ENCODE peak calls at places on chromosomes 2 and 18, in ten cellular contexts. F, N, L, B, V, E, W, S, R and P are unnamed samples.

GRCh38 chr2:24432121-24432520 is 58.9 kb upstream of the NCOA1 start:
- DNase-seq in F (no peak), N (no peak), L (no peak), B (no peak), V (no peak), E (no peak), W (no peak), S (no peak), R (no peak), P (no peak)

GRCh38 chr2:61853086-61853847 is 593 bp downstream of the FAM161A start:
- DNase-seq in F (peak), N (no peak), L (peak), B (peak), V (no peak), E (peak), W (no peak), S (peak), R (peak), P (no peak)

GRCh38 chr2:119598576-119598975 is 54.3 kb downstream of the CFAP221 start:
- DNase-seq in F (no peak), N (no peak), L (peak), B (no peak), V (no peak), E (no peak), W (no peak), S (no peak), R (no peak), P (no peak)

GRCh38 chr2:40435426-40436092 is 16.3 kb downstream of the SLC8A1 start:
- DNase-seq in F (no peak), N (no peak), L (no peak), B (no peak), V (no peak), E (no peak), W (no peak), S (peak), R (peak), P (no peak)

GRCh38 chr2:208175843-208176160 is 12.4 kb upstream of the CRYGA start:
- DNase-seq in F (no peak), N (no peak), L (no peak), B (no peak), V (no peak), E (no peak), W (no peak), S (no peak), R (no peak), P (no peak)

GRCh38 chr18:3816601-3817363 is 366.8 kb downstream of the TGIF1 start:
- DNase-seq in F (no peak), N (no peak), L (no peak), B (no peak), V (no peak), E (no peak), W (peak), S (peak), R (peak), P (no peak)

GRCh38 chr2:200747668-200748618 is 63.8 kb upstream of the BZW1 start:
- DNase-seq in F (peak), N (no peak), L (no peak), B (no peak), V (no peak), E (no peak), W (peak), S (no peak), R (no peak), P (no peak)

GRCh38 chr2:158518083-158518482 is 61.3 kb downstream of the PKP4 start:
- DNase-seq in F (peak), N (no peak), L (no peak), B (peak), V (no peak), E (no peak), W (peak), S (peak), R (no peak), P (no peak)

GRCh38 chr2:84257871-84258270 is 201.2 kb downstream of the SUCLG1 start:
- DNase-seq in F (no peak), N (no peak), L (no peak), B (peak), V (no peak), E (no peak), W (no peak), S (no peak), R (no peak), P (no peak)

GRCh38 chr18:79849328-79850207 is 51.8 kb downstream of the KCNG2 start:
- DNase-seq in F (no peak), N (no peak), L (no peak), B (no peak), V (no peak), E (no peak), W (no peak), S (no peak), R (no peak), P (no peak)

GRCh38 chr2:197705912-197706838 is 1.0 kb downstream of the MARS2 start:
- DNase-seq in F (no peak), N (no peak), L (peak), B (peak), V (no peak), E (no peak), W (peak), S (peak), R (no peak), P (no peak)

GRCh38 chr2:59015027-59015426 is 773.9 kb upstream of the FANCL start:
- DNase-seq in F (no peak), N (no peak), L (no peak), B (no peak), V (no peak), E (no peak), W (no peak), S (no peak), R (no peak), P (no peak)

GRCh38 chr2:23436346-23437099 is 51.5 kb downstream of the KLHL29 start:
- DNase-seq in F (peak), N (no peak), L (no peak), B (no peak), V (no peak), E (no peak), W (peak), S (peak), R (no peak), P (no peak)

GRCh38 chr18:67514901-67515540 is 1.5 kb downstream of the DSEL start:
- DNase-seq in F (no peak), N (no peak), L (no peak), B (no peak), V (no peak), E (no peak), W (peak), S (peak), R (no peak), P (no peak)

GRCh38 chr2:190791347-190791982 is 89.2 kb upstream of the GLS start:
- DNase-seq in F (no peak), N (no peak), L (no peak), B (no peak), V (no peak), E (no peak), W (peak), S (peak), R (peak), P (peak)

GRCh38 chr2:157185828-157186227 is 71.7 kb upstream of the GALNT5 start:
- DNase-seq in F (no peak), N (no peak), L (no peak), B (no peak), V (no peak), E (no peak), W (peak), S (peak), R (no peak), P (no peak)

GRCh38 chr18:61891271-61891670 is 1.5 kb downstream of the RNF152 start:
- DNase-seq in F (no peak), N (no peak), L (no peak), B (no peak), V (no peak), E (no peak), W (no peak), S (peak), R (no peak), P (no peak)

GRCh38 chr2:227191367-227191766 is 26.9 kb downstream of the COL4A3 start:
- DNase-seq in F (peak), N (no peak), L (no peak), B (peak), V (no peak), E (peak), W (no peak), S (peak), R (no peak), P (no peak)

GRCh38 chr2:2743164-2743571 is 412.1 kb upstream of the MYT1L start:
- DNase-seq in F (no peak), N (no peak), L (peak), B (no peak), V (no peak), E (no peak), W (no peak), S (peak), R (no peak), P (peak)

GRCh38 chr2:63942788-63943187 is 76.4 kb downstream of the VPS54 start:
- DNase-seq in F (no peak), N (no peak), L (no peak), B (no peak), V (no peak), E (no peak), W (no peak), S (no peak), R (no peak), P (no peak)

GRCh38 chr18:79549638-79550000 is 130.0 kb upstream of the CTDP1 start:
- DNase-seq in F (no peak), N (no peak), L (no peak), B (no peak), V (no peak), E (no peak), W (no peak), S (no peak), R (no peak), P (no peak)

GRCh38 chr2:120110507-120110906 is 97.6 kb downstream of the EPB41L5 start:
- DNase-seq in F (peak), N (no peak), L (no peak), B (no peak), V (no peak), E (no peak), W (no peak), S (no peak), R (no peak), P (no peak)

GRCh38 chr2:56133441-56133840 is 50.3 kb upstream of the CCDC85A start:
- DNase-seq in F (no peak), N (no peak), L (no peak), B (no peak), V (no peak), E (no peak), W (no peak), S (no peak), R (no peak), P (no peak)

GRCh38 chr2:29072251-29072650 is 2.1 kb downstream of the PCARE start:
- DNase-seq in F (no peak), N (no peak), L (no peak), B (no peak), V (no peak), E (no peak), W (no peak), S (no peak), R (peak), P (no peak)

GRCh38 chr2:74146929-74147728 is 583 bp downstream of the BOLA3 start:
- DNase-seq in F (peak), N (no peak), L (no peak), B (no peak), V (no peak), E (no peak), W (peak), S (peak), R (peak), P (no peak)

GRCh38 chr18:56086786-56087185 is 498.8 kb upstream of the TCF4 start:
- DNase-seq in F (no peak), N (no peak), L (no peak), B (no peak), V (no peak), E (no peak), W (no peak), S (no peak), R (no peak), P (no peak)

GRCh38 chr18:13558132-13558531 is 168.2 kb downstream of the FAM210A start:
- DNase-seq in F (peak), N (no peak), L (peak), B (peak), V (peak), E (peak), W (peak), S (peak), R (no peak), P (no peak)

GRCh38 chr2:35228584-35228983 is 1127.0 kb upstream of the CRIM1 start:
- DNase-seq in F (no peak), N (no peak), L (no peak), B (no peak), V (no peak), E (no peak), W (no peak), S (no peak), R (no peak), P (no peak)
- H3K27ac ChIP-seq in F (no peak), N (no peak), L (no peak), B (no peak), V (no peak), E (no peak), W (no peak), S (no peak), R (no peak), P (no peak)

GRCh38 chr2:101738649-101739048 is 41.1 kb downstream of the MAP4K4 start:
- DNase-seq in F (no peak), N (no peak), L (no peak), B (no peak), V (no peak), E (no peak), W (no peak), S (no peak), R (no peak), P (no peak)

GRCh38 chr2:101737478-101738240 is 40.2 kb downstream of the MAP4K4 start:
- DNase-seq in F (no peak), N (no peak), L (no peak), B (no peak), V (no peak), E (no peak), W (no peak), S (peak), R (peak), P (no peak)

GRCh38 chr2:101735166-101735533 is 37.6 kb downstream of the MAP4K4 start:
- DNase-seq in F (no peak), N (no peak), L (no peak), B (no peak), V (no peak), E (no peak), W (no peak), S (no peak), R (no peak), P (no peak)

GRCh38 chr2:101736233-101736632 is 38.7 kb downstream of the MAP4K4 start:
- DNase-seq in F (no peak), N (no peak), L (no peak), B (no peak), V (no peak), E (no peak), W (no peak), S (peak), R (no peak), P (no peak)

DNA sequence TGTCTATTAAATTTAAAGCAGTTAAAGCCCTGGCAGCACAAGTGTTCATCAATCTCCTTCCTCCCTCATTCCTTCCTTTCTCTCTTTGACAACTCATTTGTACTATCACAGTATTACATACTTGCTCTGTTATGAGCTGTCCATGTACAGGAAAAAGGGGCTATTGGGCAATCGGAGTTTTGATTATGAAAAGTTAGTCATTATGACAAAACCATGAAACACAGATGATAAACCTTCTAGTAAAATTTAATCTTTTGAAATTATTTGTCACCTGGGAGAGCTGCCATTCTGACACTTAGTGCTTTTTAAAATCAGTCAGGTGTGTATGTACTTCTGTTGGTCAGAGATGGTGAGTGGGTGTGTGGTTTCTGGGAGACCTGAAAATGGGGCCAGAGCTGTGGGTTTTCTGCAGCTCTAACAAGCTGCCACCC is 39.4 kb downstream of the MAP4K4 start:
- DNase-seq in F (no peak), N (no peak), L (no peak), B (no peak), V (no peak), E (no peak), W (peak), S (peak), R (peak), P (no peak)
- H3K4me3 ChIP-seq in F (no peak), N (no peak), L (no peak), B (no peak), V (no peak), E (no peak), W (peak), S (no peak), R (no peak), P (no peak)

GRCh38 chr2:20675701-20676352 is 8.9 kb downstream of the GDF7 start:
- DNase-seq in F (peak), N (no peak), L (peak), B (peak), V (no peak), E (no peak), W (no peak), S (peak), R (no peak), P (no peak)
- H3K27ac ChIP-seq in F (no peak), N (no peak), L (peak), B (no peak), V (no peak), E (no peak), W (peak), S (no peak), R (no peak), P (peak)

GRCh38 chr2:96800762-96801463 is 15.2 kb upstream of the CNNM3 start:
- DNase-seq in F (peak), N (peak), L (peak), B (peak), V (peak), E (no peak), W (peak), S (peak), R (peak), P (peak)
- H3K4me3 ChIP-seq in F (no peak), N (no peak), L (no peak), B (no peak), V (no peak), E (no peak), W (no peak), S (no peak), R (no peak), P (no peak)

DNA sequence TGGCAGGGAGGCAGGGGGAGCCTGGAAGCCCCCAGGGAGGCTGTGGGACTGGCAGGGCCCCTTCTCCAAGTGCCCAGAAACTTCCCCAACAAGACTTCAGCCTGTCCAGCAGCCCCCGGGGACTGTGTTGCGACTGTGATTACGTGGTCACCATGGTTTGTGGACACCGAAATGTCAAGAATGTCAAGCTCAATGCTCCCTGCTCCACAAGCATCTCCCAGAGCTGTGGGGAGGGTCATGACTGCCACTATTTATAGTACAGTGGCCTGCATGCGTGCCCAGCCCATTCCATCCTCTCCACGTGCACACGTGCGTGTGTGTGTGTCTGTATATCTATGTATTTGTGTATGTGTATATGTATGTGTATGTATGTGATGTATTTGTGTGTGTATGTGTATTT is 93.8 kb upstream of the MBOAT2 start:
- DNase-seq in F (no peak), N (no peak), L (no peak), B (no peak), V (no peak), E (no peak), W (no peak), S (no peak), R (no peak), P (no peak)
- H3K27ac ChIP-seq in F (no peak), N (no peak), L (no peak), B (no peak), V (no peak), E (no peak), W (no peak), S (no peak), R (no peak), P (no peak)

DNA sequence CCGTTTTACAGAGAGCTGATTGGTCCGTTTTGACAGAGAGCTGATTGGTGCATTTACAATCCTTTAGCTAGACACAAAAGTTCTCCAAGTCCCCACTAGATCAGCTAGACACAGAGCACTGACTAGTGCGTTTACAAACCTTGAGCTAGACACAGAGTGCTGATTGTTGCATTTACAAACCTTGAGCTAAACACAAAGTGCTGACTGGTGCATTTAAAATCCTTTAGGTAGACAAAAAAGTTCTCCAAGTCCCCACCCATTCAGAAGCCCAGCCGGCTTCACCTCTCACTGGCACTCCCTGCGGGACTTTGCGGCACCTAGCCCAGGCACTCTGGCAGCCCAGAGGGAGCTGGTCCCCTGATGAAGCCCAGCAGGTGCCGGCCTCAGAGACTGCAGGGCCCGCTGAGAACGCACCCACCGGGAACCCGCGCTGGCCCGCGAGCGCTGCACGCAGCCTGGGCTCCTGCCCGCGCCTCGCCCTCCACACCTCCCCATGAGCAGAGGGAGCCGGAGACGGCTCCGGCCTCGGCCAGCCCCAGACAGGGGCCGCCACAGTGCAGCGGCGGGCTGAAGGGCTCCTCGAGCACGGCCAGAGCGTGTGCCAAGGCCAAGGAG is 508.1 kb upstream of the CHAC2 start:
- DNase-seq in F (no peak), N (no peak), L (no peak), B (no peak), V (no peak), E (no peak), W (no peak), S (no peak), R (no peak), P (no peak)
- H3K4me3 ChIP-seq in F (no peak), N (no peak), L (no peak), B (no peak), V (no peak), E (no peak), W (no peak), S (no peak), R (no peak), P (no peak)

GRCh38 chr2:43088148-43089073 is 138.0 kb downstream of the ZFP36L2 start:
- DNase-seq in F (no peak), N (no peak), L (no peak), B (no peak), V (no peak), E (no peak), W (peak), S (no peak), R (peak), P (no peak)

GRCh38 chr2:43084699-43085091 is 141.7 kb downstream of the ZFP36L2 start:
- DNase-seq in F (no peak), N (no peak), L (peak), B (no peak), V (no peak), E (no peak), W (peak), S (peak), R (no peak), P (no peak)

GRCh38 chr2:43083710-43084698 is 142.4 kb downstream of the ZFP36L2 start:
- DNase-seq in F (peak), N (no peak), L (no peak), B (peak), V (no peak), E (no peak), W (peak), S (peak), R (no peak), P (no peak)

GRCh38 chr2:43087413-43087812 is 139.0 kb downstream of the ZFP36L2 start:
- DNase-seq in F (no peak), N (no peak), L (no peak), B (no peak), V (no peak), E (no peak), W (no peak), S (no peak), R (no peak), P (no peak)

DNA sequence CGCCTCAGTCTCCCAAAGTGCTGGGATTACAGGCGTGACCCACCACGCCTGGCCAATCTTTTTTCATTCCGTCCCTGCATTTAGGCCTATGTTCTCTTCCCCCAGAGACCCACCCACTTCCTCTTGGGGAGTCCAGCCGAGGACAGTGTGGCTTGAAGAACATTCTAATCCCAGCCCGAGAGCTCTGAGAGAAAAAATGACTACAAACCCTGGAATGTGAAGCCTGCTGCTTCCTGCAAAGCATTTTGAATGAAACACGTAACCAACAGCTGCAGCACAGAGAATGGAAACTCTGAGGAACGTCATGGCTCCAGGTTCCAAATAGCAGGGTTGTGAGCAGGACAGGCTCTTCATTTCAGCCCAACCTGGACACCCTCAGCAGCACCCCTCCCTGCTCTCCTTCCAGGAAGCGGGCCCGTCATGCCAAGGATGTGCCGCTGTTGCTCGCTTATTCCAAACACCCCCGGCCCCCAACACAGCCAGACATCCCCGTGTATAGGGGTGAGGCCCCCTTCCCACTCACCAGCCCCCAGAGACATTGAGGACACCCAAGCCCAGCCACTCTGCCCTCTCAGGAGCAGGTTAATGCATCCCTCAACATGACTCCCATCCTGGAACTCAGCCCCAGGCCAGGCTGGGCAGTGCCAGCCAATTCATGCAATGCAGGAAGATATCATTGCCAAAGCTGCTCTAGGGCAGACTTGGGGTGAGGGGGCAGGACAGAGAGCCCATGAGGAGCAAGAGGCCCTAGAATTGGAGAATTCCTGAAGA is 139.8 kb downstream of the ZFP36L2 start:
- DNase-seq in F (no peak), N (no peak), L (no peak), B (peak), V (no peak), E (peak), W (peak), S (peak), R (peak), P (peak)
- H3K27ac ChIP-seq in F (no peak), N (no peak), L (peak), B (no peak), V (no peak), E (no peak), W (peak), S (peak), R (peak), P (peak)